ENCODE peak calls at places on chromosome 12, in eight cellular contexts. One of them, this sample, is unnamed.

GRCh38 chr12:54251667-54252284 is 28.1 kb downstream of the CBX5 start:
- DNase-seq in astrocyte: peak
- DNase-seq in lower lobe of right lung: no peak
- DNase-seq in tibial nerve: peak
- DNase-seq in AG04450: no peak
- DNase-seq in endothelial cell of umbilical vein: peak
- DNase-seq in tibial artery: no peak
- DNase-seq in prostate gland: no peak
- DNase-seq in this sample: peak

GRCh38 chr12:3833670-3834310 is 39.4 kb downstream of the PARP11 start:
- DNase-seq in astrocyte: no peak
- DNase-seq in lower lobe of right lung: no peak
- DNase-seq in tibial nerve: no peak
- DNase-seq in AG04450: no peak
- DNase-seq in endothelial cell of umbilical vein: no peak
- DNase-seq in tibial artery: no peak
- DNase-seq in prostate gland: no peak
- DNase-seq in this sample: no peak

GRCh38 chr12:106315523-106315922 is 13.0 kb downstream of the TCP11L2 start:
- DNase-seq in astrocyte: no peak
- DNase-seq in lower lobe of right lung: no peak
- DNase-seq in tibial nerve: no peak
- DNase-seq in AG04450: no peak
- DNase-seq in endothelial cell of umbilical vein: no peak
- DNase-seq in tibial artery: no peak
- DNase-seq in prostate gland: no peak
- DNase-seq in this sample: no peak

GRCh38 chr12:93913845-93914244 is 234.5 kb upstream of the PLXNC1 start:
- DNase-seq in astrocyte: peak
- DNase-seq in lower lobe of right lung: no peak
- DNase-seq in tibial nerve: no peak
- DNase-seq in AG04450: no peak
- DNase-seq in endothelial cell of umbilical vein: no peak
- DNase-seq in tibial artery: no peak
- DNase-seq in prostate gland: no peak
- DNase-seq in this sample: no peak

GRCh38 chr12:34396861-34397590 is 374.7 kb downstream of the ALG10 start:
- DNase-seq in astrocyte: no peak
- DNase-seq in lower lobe of right lung: peak
- DNase-seq in tibial nerve: no peak
- DNase-seq in AG04450: no peak
- DNase-seq in endothelial cell of umbilical vein: no peak
- DNase-seq in tibial artery: peak
- DNase-seq in prostate gland: peak
- DNase-seq in this sample: no peak

GRCh38 chr12:72141381-72141780 is 130.8 kb upstream of the TRHDE start:
- DNase-seq in astrocyte: no peak
- DNase-seq in lower lobe of right lung: no peak
- DNase-seq in tibial nerve: no peak
- DNase-seq in AG04450: no peak
- DNase-seq in endothelial cell of umbilical vein: no peak
- DNase-seq in tibial artery: no peak
- DNase-seq in prostate gland: no peak
- DNase-seq in this sample: no peak

GRCh38 chr12:40049268-40049667 is 56.6 kb downstream of the SLC2A13 start:
- DNase-seq in astrocyte: no peak
- DNase-seq in lower lobe of right lung: no peak
- DNase-seq in tibial nerve: no peak
- DNase-seq in AG04450: no peak
- DNase-seq in endothelial cell of umbilical vein: no peak
- DNase-seq in tibial artery: no peak
- DNase-seq in prostate gland: no peak
- DNase-seq in this sample: no peak

GRCh38 chr12:92288533-92288932 is 142.9 kb upstream of the BTG1 start:
- DNase-seq in astrocyte: no peak
- DNase-seq in lower lobe of right lung: no peak
- DNase-seq in tibial nerve: peak
- DNase-seq in AG04450: no peak
- DNase-seq in endothelial cell of umbilical vein: no peak
- DNase-seq in tibial artery: no peak
- DNase-seq in prostate gland: no peak
- DNase-seq in this sample: no peak

GRCh38 chr12:70948236-70948975 is 27.9 kb upstream of the PTPRR start:
- DNase-seq in astrocyte: peak
- DNase-seq in lower lobe of right lung: no peak
- DNase-seq in tibial nerve: no peak
- DNase-seq in AG04450: no peak
- DNase-seq in endothelial cell of umbilical vein: peak
- DNase-seq in tibial artery: no peak
- DNase-seq in prostate gland: no peak
- DNase-seq in this sample: no peak

GRCh38 chr12:55068416-55069010 is 48.7 kb downstream of the NEUROD4 start:
- DNase-seq in astrocyte: peak
- DNase-seq in lower lobe of right lung: no peak
- DNase-seq in tibial nerve: peak
- DNase-seq in AG04450: no peak
- DNase-seq in endothelial cell of umbilical vein: peak
- DNase-seq in tibial artery: no peak
- DNase-seq in prostate gland: no peak
- DNase-seq in this sample: peak

DNA sequence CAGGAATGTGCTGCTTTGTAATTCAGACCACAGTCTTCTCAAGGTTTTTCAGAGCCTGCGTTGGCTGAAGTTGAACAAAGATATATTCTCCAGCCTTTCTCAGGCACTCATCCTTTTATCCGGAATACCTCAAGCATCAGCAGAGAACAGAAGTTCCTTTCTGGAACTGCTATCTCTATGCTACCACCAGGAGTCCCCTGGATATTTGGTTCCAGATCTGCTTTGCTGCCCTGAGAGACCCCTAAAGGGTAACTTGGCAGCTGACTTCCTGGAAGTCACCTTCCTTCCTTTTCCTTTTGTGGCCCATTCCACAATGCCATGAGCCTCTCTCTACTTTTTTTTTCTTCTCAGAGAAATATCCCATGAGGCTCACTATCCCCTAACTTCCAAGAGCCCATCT is 188.2 kb downstream of the PLCZ1 start:
- DNase-seq in astrocyte: peak
- DNase-seq in lower lobe of right lung: no peak
- DNase-seq in tibial nerve: no peak
- DNase-seq in AG04450: no peak
- DNase-seq in endothelial cell of umbilical vein: no peak
- DNase-seq in tibial artery: no peak
- DNase-seq in prostate gland: no peak
- DNase-seq in this sample: no peak
- TF ChIP-seq CTCF in astrocyte: peak
- TF ChIP-seq CTCF in lower lobe of right lung: no peak
- TF ChIP-seq CTCF in tibial nerve: no peak
- TF ChIP-seq CTCF in AG04450: peak
- TF ChIP-seq CTCF in endothelial cell of umbilical vein: no peak
- TF ChIP-seq CTCF in tibial artery: no peak
- TF ChIP-seq CTCF in prostate gland: no peak
- TF ChIP-seq CTCF in this sample: no peak

GRCh38 chr12:56637621-56638020 is 7.5 kb upstream of the BAZ2A start:
- DNase-seq in astrocyte: no peak
- DNase-seq in lower lobe of right lung: no peak
- DNase-seq in tibial nerve: no peak
- DNase-seq in AG04450: no peak
- DNase-seq in endothelial cell of umbilical vein: no peak
- DNase-seq in tibial artery: no peak
- DNase-seq in prostate gland: no peak
- DNase-seq in this sample: no peak
- H3K27ac ChIP-seq in astrocyte: no peak
- H3K27ac ChIP-seq in lower lobe of right lung: peak
- H3K27ac ChIP-seq in tibial nerve: peak
- H3K27ac ChIP-seq in AG04450: no peak
- H3K27ac ChIP-seq in endothelial cell of umbilical vein: no peak
- H3K27ac ChIP-seq in tibial artery: peak
- H3K27ac ChIP-seq in prostate gland: peak
- H3K27ac ChIP-seq in this sample: no peak

DNA sequence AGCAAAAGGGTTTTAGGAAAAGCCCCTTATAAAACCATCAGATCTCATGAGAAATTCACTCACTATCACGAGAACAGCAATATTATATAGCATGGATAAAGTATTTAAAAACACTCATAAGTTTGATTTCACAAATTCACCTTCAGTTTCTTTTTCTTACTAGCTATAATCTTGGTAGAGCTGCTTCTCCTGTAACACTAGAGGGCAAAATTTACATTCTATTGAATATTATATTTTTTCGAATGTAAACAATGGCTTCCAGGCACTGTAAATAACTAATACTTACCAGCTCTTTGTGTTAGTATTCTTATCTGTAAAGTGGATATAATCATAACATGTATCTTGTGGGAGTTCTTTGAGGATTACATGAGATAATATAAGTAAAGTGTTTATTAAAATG is 259.6 kb downstream of the CCER1 start:
- DNase-seq in astrocyte: no peak
- DNase-seq in lower lobe of right lung: no peak
- DNase-seq in tibial nerve: no peak
- DNase-seq in AG04450: no peak
- DNase-seq in endothelial cell of umbilical vein: peak
- DNase-seq in tibial artery: no peak
- DNase-seq in prostate gland: no peak
- DNase-seq in this sample: no peak
- TF ChIP-seq CTCF in astrocyte: peak
- TF ChIP-seq CTCF in lower lobe of right lung: no peak
- TF ChIP-seq CTCF in tibial nerve: no peak
- TF ChIP-seq CTCF in AG04450: peak
- TF ChIP-seq CTCF in endothelial cell of umbilical vein: peak
- TF ChIP-seq CTCF in tibial artery: no peak
- TF ChIP-seq CTCF in prostate gland: no peak
- TF ChIP-seq CTCF in this sample: peak

GRCh38 chr12:51008329-51008728 is 17.9 kb downstream of the SLC11A2 start:
- DNase-seq in astrocyte: no peak
- DNase-seq in lower lobe of right lung: no peak
- DNase-seq in tibial nerve: no peak
- DNase-seq in AG04450: no peak
- DNase-seq in endothelial cell of umbilical vein: no peak
- DNase-seq in tibial artery: no peak
- DNase-seq in prostate gland: no peak
- DNase-seq in this sample: no peak

GRCh38 chr12:51000245-51000644 is 25.9 kb downstream of the SLC11A2 start:
- DNase-seq in astrocyte: peak
- DNase-seq in lower lobe of right lung: no peak
- DNase-seq in tibial nerve: no peak
- DNase-seq in AG04450: no peak
- DNase-seq in endothelial cell of umbilical vein: no peak
- DNase-seq in tibial artery: no peak
- DNase-seq in prostate gland: no peak
- DNase-seq in this sample: peak

GRCh38 chr12:51001799-51002198 is 24.4 kb downstream of the SLC11A2 start:
- DNase-seq in astrocyte: no peak
- DNase-seq in lower lobe of right lung: no peak
- DNase-seq in tibial nerve: no peak
- DNase-seq in AG04450: no peak
- DNase-seq in endothelial cell of umbilical vein: no peak
- DNase-seq in tibial artery: no peak
- DNase-seq in prostate gland: no peak
- DNase-seq in this sample: no peak

GRCh38 chr12:51005671-51006070 is 20.5 kb downstream of the SLC11A2 start:
- DNase-seq in astrocyte: no peak
- DNase-seq in lower lobe of right lung: no peak
- DNase-seq in tibial nerve: no peak
- DNase-seq in AG04450: no peak
- DNase-seq in endothelial cell of umbilical vein: no peak
- DNase-seq in tibial artery: no peak
- DNase-seq in prostate gland: peak
- DNase-seq in this sample: peak

GRCh38 chr12:51004504-51004903 is 21.7 kb downstream of the SLC11A2 start:
- DNase-seq in astrocyte: no peak
- DNase-seq in lower lobe of right lung: no peak
- DNase-seq in tibial nerve: no peak
- DNase-seq in AG04450: no peak
- DNase-seq in endothelial cell of umbilical vein: no peak
- DNase-seq in tibial artery: no peak
- DNase-seq in prostate gland: no peak
- DNase-seq in this sample: no peak
- H3K27ac ChIP-seq in astrocyte: no peak
- H3K27ac ChIP-seq in lower lobe of right lung: no peak
- H3K27ac ChIP-seq in tibial nerve: no peak
- H3K27ac ChIP-seq in AG04450: no peak
- H3K27ac ChIP-seq in endothelial cell of umbilical vein: no peak
- H3K27ac ChIP-seq in tibial artery: no peak
- H3K27ac ChIP-seq in prostate gland: no peak
- H3K27ac ChIP-seq in this sample: no peak

GRCh38 chr12:25960926-25961325 is 2.4 kb downstream of the RASSF8 start:
- DNase-seq in astrocyte: no peak
- DNase-seq in lower lobe of right lung: no peak
- DNase-seq in tibial nerve: no peak
- DNase-seq in AG04450: no peak
- DNase-seq in endothelial cell of umbilical vein: no peak
- DNase-seq in tibial artery: no peak
- DNase-seq in prostate gland: no peak
- DNase-seq in this sample: no peak

GRCh38 chr12:25960176-25960575 is 1.7 kb downstream of the RASSF8 start:
- DNase-seq in astrocyte: no peak
- DNase-seq in lower lobe of right lung: no peak
- DNase-seq in tibial nerve: no peak
- DNase-seq in AG04450: no peak
- DNase-seq in endothelial cell of umbilical vein: peak
- DNase-seq in tibial artery: no peak
- DNase-seq in prostate gland: no peak
- DNase-seq in this sample: no peak

GRCh38 chr12:25959069-25959961 is 833 bp downstream of the RASSF8 start:
- DNase-seq in astrocyte: peak
- DNase-seq in lower lobe of right lung: peak
- DNase-seq in tibial nerve: peak
- DNase-seq in AG04450: peak
- DNase-seq in endothelial cell of umbilical vein: peak
- DNase-seq in tibial artery: peak
- DNase-seq in prostate gland: peak
- DNase-seq in this sample: peak

GRCh38 chr12:25957898-25958253 is 606 bp upstream of the RASSF8 start:
- DNase-seq in astrocyte: peak
- DNase-seq in lower lobe of right lung: no peak
- DNase-seq in tibial nerve: peak
- DNase-seq in AG04450: peak
- DNase-seq in endothelial cell of umbilical vein: peak
- DNase-seq in tibial artery: peak
- DNase-seq in prostate gland: no peak
- DNase-seq in this sample: peak

DNA sequence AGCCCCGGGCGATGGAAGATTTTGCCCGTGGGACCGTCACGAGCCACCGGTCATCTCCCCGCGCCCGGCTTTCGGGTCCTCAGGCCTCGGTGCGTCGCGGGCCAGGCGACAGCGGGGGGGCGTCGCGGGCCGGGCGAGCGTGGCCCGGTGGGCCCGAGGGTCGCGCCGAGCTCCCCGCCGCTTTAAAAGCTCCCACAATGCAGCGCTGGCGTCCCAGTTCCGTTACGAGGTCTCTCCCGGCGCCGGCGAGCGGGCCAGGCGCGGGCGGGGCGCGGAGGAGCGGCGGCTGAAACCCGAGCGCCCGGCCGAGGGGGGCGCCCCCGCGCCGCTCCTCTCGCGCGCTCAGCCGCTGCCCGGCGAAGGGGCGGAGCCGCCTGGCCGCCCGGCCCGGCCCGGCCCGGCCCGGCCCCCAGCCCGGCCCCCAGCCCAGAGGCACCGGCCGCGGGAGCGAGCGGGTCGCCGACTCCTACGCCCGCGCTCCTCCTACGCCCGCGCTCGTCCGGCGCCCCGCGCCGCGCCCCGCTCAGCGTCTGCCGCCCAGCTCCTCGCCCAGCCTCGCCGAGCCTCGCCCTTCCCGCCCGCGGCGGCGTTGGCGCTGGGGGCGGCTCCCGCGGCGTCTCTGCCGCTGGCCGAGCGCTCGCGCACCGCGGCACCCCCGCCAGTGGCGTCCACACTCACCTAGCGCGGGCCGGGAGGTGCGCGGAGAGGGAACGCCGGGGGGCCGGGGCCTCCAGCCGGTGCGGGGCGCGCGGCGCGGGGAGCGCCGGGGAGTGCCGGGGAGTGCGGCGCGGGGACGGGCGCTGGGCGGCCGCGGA is at the start of gene RASSF8:
- DNase-seq in astrocyte: peak
- DNase-seq in lower lobe of right lung: peak
- DNase-seq in tibial nerve: peak
- DNase-seq in AG04450: peak
- DNase-seq in endothelial cell of umbilical vein: peak
- DNase-seq in tibial artery: peak
- DNase-seq in prostate gland: peak
- DNase-seq in this sample: peak
- TF ChIP-seq CTCF in astrocyte: no peak
- TF ChIP-seq CTCF in lower lobe of right lung: peak
- TF ChIP-seq CTCF in tibial nerve: peak
- TF ChIP-seq CTCF in AG04450: no peak
- TF ChIP-seq CTCF in endothelial cell of umbilical vein: no peak
- TF ChIP-seq CTCF in tibial artery: no peak
- TF ChIP-seq CTCF in prostate gland: no peak
- TF ChIP-seq CTCF in this sample: no peak

This sample was measured in RWPE1.